ENCODE peak calls at places on chromosomes 4 and X, in four cellular contexts. X is neural progenitor cell, B is lower leg skin, Q is cardiac muscle cell. J is an unnamed sample.
A peak's percentile ranks its signal among the peaks of the same experiment; 100 is the strongest.

GRCh38 chr4:8871417-8872401 is at the start of gene HMX1:
- DNase-seq in X (peak; percentile 88), Q (peak; percentile 45), B (no peak), J (no peak)

GRCh38 chr4:4591071-4591470 is 49.2 kb upstream of the STX18 start:
- DNase-seq in Q (no peak), B (no peak), X (no peak), J (no peak)

GRCh38 chr4:147368948-147369347 is 111.9 kb upstream of the EDNRA start:
- DNase-seq in B (no peak), Q (no peak), X (no peak), J (no peak)

GRCh38 chr4:184689681-184690080 is 40.1 kb downstream of the PRIMPOL start:
- DNase-seq in X (no peak), Q (no peak), B (no peak), J (no peak)

GRCh38 chr4:117637347-117637746 is 396.9 kb upstream of the NDST3 start:
- DNase-seq in B (no peak), X (no peak), Q (no peak), J (no peak)

GRCh38 chrX:49040376-49040955 is 2.7 kb downstream of the TFE3 start:
- DNase-seq in X (no peak), B (no peak), Q (no peak), J (no peak)

GRCh38 chrX:55839480-55839879 is 121.9 kb downstream of the RRAGB start:
- DNase-seq in X (peak; percentile 5), Q (no peak), B (no peak), J (peak; percentile 0)

GRCh38 chrX:15601932-15602331 is 1.2 kb upstream of the ACE2 start:
- DNase-seq in B (no peak), X (no peak), Q (no peak), J (no peak)

GRCh38 chr4:54092405-54092759 is 7.6 kb upstream of the GSX2 start:
- DNase-seq in Q (no peak), B (no peak), X (no peak), J (no peak)

GRCh38 chr4:2795558-2796260 is 2.8 kb downstream of the SH3BP2 start:
- DNase-seq in B (peak; percentile 42), Q (no peak), X (peak; percentile 1), J (no peak)

GRCh38 chrX:139058831-139059495 is 347.4 kb upstream of the FGF13 start:
- DNase-seq in X (no peak), Q (no peak), B (no peak), J (no peak)
- H3K4me3 ChIP-seq in X (no peak overlapping the region), Q (no peak overlapping the region), B (no peak overlapping the region), J (no peak overlapping the region)

GRCh38 chrX:10568428-10568827 is 52.0 kb downstream of the MID1 start:
- DNase-seq in B (no peak), X (no peak), Q (no peak), J (no peak)
- H3K4me3 ChIP-seq in B (no peak overlapping the region), X (no peak overlapping the region), Q (no peak overlapping the region), J (no peak overlapping the region)

DNA sequence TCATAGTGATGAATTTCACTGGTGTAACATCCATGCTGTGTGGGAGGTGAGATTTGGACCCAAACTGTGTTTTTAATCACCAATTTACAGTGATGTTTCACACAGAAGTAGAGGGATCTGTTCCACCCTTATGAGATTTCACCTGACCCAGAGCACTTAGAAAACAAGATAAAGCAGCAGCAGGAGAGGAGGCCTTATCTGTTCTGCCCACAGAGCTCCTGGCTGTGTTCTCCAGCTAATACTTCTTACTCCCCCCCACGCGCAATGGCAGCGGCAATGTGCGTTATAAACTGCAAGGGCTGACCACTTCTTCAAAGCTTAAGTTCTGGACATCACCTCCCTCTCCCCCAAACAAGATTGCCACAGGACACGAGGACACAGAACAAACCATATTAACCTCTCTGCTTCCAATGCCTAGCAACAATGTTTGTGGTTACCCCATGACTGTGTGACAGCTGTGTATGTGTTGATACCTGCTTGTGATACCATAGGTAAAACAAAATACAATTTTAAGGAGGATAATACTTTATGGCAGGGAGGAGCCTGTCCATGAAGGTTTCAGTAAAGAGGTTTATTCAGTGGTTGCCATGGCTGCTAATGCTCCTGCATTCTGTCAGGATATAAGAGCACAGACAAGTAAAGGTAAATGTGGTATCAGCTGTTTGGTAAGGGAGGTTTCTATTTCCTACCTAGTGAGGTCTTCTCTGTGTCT is 210.1 kb downstream of the SOWAHB start:
- DNase-seq in Q (peak; percentile 49), B (no peak), X (peak; percentile 26), J (no peak)
- H3K4me3 ChIP-seq in Q (peak overlapping the region; percentile 87), B (no peak overlapping the region), X (peak overlapping the region; percentile 92), J (no peak overlapping the region)

DNA sequence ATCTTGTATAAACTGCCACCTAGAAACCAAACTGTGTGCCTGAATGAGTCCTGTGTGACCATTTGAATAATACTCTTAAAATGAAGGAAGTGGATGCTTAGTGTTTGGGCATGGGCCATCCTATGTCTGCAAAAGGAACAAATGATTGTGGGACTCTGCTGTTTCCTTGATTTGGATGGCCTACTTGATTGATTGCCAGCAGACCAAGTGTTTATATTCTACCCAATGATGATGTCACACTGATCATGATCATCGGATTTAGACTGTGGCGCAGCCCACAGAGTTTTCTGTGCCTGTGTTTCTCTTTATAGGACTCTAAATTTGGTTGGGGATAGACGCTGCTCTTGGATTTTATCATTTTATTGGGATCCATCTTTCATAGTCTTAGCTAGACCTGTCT is 4.4 kb downstream of the SEPTIN11 start:
- DNase-seq in X (no peak), Q (no peak), B (no peak), J (no peak)
- H3K4me3 ChIP-seq in X (no peak overlapping the region), Q (no peak overlapping the region), B (no peak overlapping the region), J (no peak overlapping the region)

GRCh38 chr4:16231570-16232252 is 5.4 kb upstream of the TAPT1 start:
- DNase-seq in B (no peak), Q (no peak), X (no peak), J (no peak)
- H3K4me3 ChIP-seq in B (no peak overlapping the region), Q (no peak overlapping the region), X (no peak overlapping the region), J (no peak overlapping the region)

DNA sequence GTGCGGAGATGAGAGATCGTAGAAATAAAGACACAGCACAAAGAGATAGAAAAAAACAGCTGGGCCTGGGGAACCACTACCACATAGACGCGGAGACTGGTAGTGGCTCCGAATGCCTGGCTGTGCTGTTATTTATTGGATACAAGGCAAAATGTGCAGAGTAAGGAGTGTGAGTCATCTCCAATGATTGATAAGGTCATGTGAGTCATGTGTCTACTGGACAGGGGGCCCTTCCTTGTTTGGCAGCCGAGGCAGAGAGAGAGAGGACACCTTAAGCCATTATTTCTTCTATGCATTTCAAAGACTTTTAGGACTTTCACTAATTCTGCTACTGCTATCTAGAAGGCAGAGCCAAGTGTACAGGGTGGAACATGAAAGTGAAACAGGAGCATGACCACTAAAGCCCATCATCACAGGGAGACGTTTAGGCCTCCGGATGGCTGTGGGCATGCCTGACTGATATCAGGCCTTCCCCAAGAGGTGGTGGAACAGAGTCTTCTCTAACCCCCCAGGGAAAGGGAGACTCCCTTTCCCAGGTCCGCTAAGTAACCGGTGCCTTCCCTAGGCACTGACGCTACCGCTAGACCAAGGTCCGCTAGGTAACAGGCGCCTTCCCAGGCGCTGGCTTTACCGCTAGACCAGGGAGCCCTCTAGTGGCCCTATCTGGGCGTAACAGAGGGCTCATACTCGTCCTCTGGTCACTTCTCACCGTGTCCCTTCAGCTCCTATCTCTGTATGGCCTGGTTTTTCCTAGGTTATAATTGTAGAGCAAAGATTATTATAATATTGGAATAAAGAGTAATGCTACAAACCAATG is 921.5 kb upstream of the PCDH10 start:
- DNase-seq in B (no peak), Q (peak; percentile 65), X (peak; percentile 88), J (no peak)
- H3K4me3 ChIP-seq in B (no peak overlapping the region), Q (no peak overlapping the region), X (no peak overlapping the region), J (no peak overlapping the region)

DNA sequence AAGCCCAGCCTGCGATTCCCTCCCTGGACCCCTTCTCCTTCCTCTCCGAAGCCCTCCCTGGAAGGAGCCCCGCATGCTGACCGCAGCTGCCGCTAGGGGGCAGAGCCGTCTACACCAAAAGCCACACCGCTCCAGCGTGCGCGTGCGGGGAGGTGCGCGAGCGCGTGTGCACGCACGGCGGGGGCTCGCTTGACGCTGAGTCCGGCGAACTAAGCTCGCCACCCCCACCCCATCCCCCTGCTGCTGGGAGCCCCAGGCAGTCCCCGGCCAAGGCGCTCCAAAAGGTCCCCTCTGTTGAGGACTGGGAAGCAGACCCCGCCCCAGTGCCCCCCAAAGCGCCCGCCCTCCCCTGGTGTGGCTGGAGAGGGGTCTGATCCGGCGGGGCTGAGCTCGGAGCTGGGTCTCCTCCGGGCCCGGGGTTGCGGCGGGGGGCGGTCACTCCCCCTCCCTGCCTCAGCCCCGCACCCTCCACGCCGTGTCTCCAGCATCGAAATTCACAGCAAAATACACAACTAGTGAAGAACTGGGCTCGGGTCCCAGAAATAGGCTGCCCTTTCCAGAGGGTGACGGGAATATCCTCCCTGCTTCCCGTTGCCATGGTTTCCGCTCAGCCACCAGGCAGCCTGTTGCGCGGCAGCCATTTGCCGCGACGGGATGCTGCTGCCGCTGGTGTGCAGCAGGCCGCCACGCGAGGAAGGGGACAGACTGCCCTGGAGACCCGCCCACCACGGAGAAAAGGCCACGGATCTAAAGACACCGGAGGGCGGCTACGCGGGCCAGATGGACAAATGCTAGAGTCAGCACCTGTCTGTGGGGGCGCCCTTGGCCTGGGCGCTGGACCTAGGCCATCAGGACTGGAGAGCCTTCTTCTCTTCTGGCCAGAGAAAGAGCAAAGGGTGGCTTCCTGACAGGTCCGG is 11.2 kb upstream of the CCNQ start:
- DNase-seq in Q (peak; percentile 79), X (peak; percentile 86), B (peak; percentile 33), J (peak; percentile 57)
- H3K4me3 ChIP-seq in Q (peak overlapping the region; percentile 33), X (peak overlapping the region; percentile 45), B (no peak overlapping the region), J (peak overlapping the region; percentile 16)

GRCh38 chrX:50100188-50100587 is 100.6 kb downstream of the AKAP4 start:
- DNase-seq in B (no peak), X (peak; percentile 23), Q (peak; percentile 33), J (peak; percentile 7)
- H3K4me3 ChIP-seq in B (no peak overlapping the region), X (no peak overlapping the region), Q (no peak overlapping the region), J (no peak overlapping the region)

DNA sequence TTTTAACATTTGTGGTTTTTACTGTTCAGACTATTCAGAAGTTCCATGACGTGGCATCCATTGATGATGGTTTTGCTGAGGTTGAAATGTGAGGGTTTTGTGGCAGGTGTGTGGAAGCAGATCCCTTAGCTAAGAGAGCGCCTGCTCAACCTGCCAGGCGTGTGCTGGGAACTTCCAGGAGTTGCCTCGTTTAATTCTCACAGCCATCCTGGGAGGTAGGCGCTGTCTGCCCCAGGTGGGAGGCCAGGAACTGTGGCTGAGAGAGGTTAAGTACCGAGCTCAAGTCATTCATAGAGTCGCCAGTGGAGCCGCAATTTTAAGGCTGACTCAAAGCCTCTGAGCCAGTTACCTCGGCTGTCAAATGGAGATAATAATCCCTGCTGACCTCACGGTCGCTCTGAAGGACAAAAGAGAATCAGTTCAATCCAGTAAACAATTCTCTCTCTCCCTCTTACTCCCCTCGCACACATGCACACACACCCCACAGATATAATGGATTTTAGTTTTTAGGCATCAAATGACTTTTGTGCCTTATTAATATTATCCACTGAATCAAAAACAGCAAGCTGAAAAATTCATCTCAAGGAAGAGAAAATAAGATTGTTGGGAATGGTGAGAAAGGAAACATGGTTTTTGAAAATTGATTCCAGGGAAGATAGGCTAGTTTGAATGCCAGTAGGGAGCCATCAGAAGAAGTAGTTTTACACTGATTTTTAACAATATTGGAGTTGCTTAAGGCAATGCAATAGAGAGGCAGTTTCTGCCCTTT is 171.4 kb downstream of the PTTG2 start:
- DNase-seq in B (no peak), Q (peak; percentile 43), X (peak; percentile 80), J (peak; percentile 74)
- H3K4me3 ChIP-seq in B (no peak overlapping the region), Q (no peak overlapping the region), X (peak overlapping the region; percentile 14), J (no peak overlapping the region)

J was measured in Jurkat, Clone E6-1.